ENCODE peak calls at places on chromosomes 1 and 21, in seven cellular contexts. I is kidney glomerular epithelial cell; L is GM13977; J is dermis blood vessel endothelial cell; Z is CD14-positive monocyte; E is ELR; F is activated CD4-positive, alpha-beta T cell treated with anti-CD3 and anti-CD28 coated beads, Interleukin-2, amount 50 U/mL, for 1 hour. Q is an unnamed sample.

GRCh38 chr1:15328245-15328784 is 81.3 kb downstream of the FHAD1 start:
- DNase-seq in I (no peak), L (no peak), J (no peak), Z (no peak), E (no peak), F (no peak), Q (no peak)

GRCh38 chr21:26061437-26061836 is 109.1 kb downstream of the APP start:
- DNase-seq in I (no peak), L (no peak), J (no peak), Z (no peak), E (no peak), F (no peak), Q (no peak)

GRCh38 chr1:243267346-243268283 is 11.8 kb downstream of the SDCCAG8 start:
- DNase-seq in I (no peak), L (no peak), J (no peak), Z (peak), E (no peak), F (no peak), Q (no peak)

GRCh38 chr1:172623748-172624147 is 35.2 kb upstream of the FASLG start:
- DNase-seq in I (no peak), L (no peak), J (no peak), Z (no peak), E (no peak), F (no peak), Q (no peak)

GRCh38 chr1:245059806-245060424 is 94.9 kb upstream of the KIF26B start:
- DNase-seq in I (no peak), L (no peak), J (no peak), Z (no peak), E (no peak), F (no peak), Q (no peak)

GRCh38 chr1:194044892-194045291 is 858.5 kb upstream of the B3GALT2 start:
- DNase-seq in I (no peak), L (no peak), J (no peak), Z (no peak), E (no peak), F (no peak), Q (no peak)

GRCh38 chr1:222654849-222655248 is 37.0 kb downstream of the MIA3 start:
- DNase-seq in I (no peak), L (peak), J (peak), Z (peak), E (peak), F (peak), Q (peak)

GRCh38 chr1:107785506-107786213 is 179.3 kb downstream of the VAV3 start:
- DNase-seq in I (no peak), L (no peak), J (peak), Z (no peak), E (no peak), F (no peak), Q (no peak)

GRCh38 chr1:156150107-156151000 is 3.0 kb upstream of the SEMA4A start:
- DNase-seq in I (no peak), L (no peak), J (no peak), Z (peak), E (no peak), F (no peak), Q (no peak)

GRCh38 chr21:42289926-42290325 is 25.3 kb downstream of the TFF3 start:
- DNase-seq in I (no peak), L (no peak), J (no peak), Z (peak), E (no peak), F (no peak), Q (no peak)

GRCh38 chr1:227947425-227947677 is 381 bp downstream of the WNT9A start:
- DNase-seq in I (no peak), L (peak), J (peak), Z (no peak), E (no peak), F (no peak), Q (no peak)

GRCh38 chr1:234271243-234271606 is 102.0 kb upstream of the COA6 start:
- DNase-seq in I (no peak), L (peak), J (no peak), Z (no peak), E (no peak), F (no peak), Q (peak)

GRCh38 chr21:26966978-26967913 is at the start of gene ADAMTS5:
- DNase-seq in I (peak), L (peak), J (peak), Z (peak), E (peak), F (no peak), Q (no peak)

GRCh38 chr1:165717918-165718515 is 19.7 kb upstream of the ALDH9A1 start:
- DNase-seq in I (peak), L (peak), J (peak), Z (no peak), E (peak), F (peak), Q (peak)

GRCh38 chr1:202241376-202242079 is 47.9 kb downstream of the LGR6 start:
- DNase-seq in I (no peak), L (no peak), J (no peak), Z (no peak), E (no peak), F (no peak), Q (no peak)

GRCh38 chr1:109065137-109065536 is 10.7 kb downstream of the TAF13 start:
- DNase-seq in I (no peak), L (no peak), J (no peak), Z (no peak), E (no peak), F (no peak), Q (no peak)

GRCh38 chr21:44834951-44835646 is 17.2 kb upstream of the SUMO3 start:
- DNase-seq in I (peak), L (no peak), J (no peak), Z (no peak), E (no peak), F (no peak), Q (no peak)

GRCh38 chr1:156490401-156491032 is 10.1 kb downstream of the MEF2D start:
- DNase-seq in I (no peak), L (no peak), J (peak), Z (no peak), E (no peak), F (no peak), Q (peak)

GRCh38 chr1:20492751-20493150 is 6.7 kb upstream of the CAMK2N1 start:
- DNase-seq in I (no peak), L (no peak), J (no peak), Z (no peak), E (no peak), F (no peak), Q (no peak)

GRCh38 chr1:58927026-58927721 is 143.3 kb upstream of the JUN start:
- DNase-seq in I (no peak), L (no peak), J (no peak), Z (no peak), E (no peak), F (no peak), Q (peak)

GRCh38 chr1:6601865-6602668 is 602 bp downstream of the KLHL21 start:
- DNase-seq in I (no peak), L (peak), J (no peak), Z (no peak), E (peak), F (no peak), Q (peak)

GRCh38 chr1:30649321-30649991 is 73.9 kb downstream of the MATN1 start:
- DNase-seq in I (no peak), L (no peak), J (no peak), Z (peak), E (no peak), F (no peak), Q (no peak)

Q was measured in MM.1S.